ENCODE peak calls at places on chromosomes 6 and 20, in four cellular contexts. O is H1, Q is mesenchymal stem cell, C is trophoblast cell. S is an unnamed sample.

GRCh38 chr6:5286780-5287179 is 25.5 kb downstream of the FARS2 start:
- DNase-seq in Q (no peak), O (no peak), C (no peak), S (no peak)

GRCh38 chr6:78854501-78854900 is 12.8 kb upstream of the IRAK1BP1 start:
- DNase-seq in Q (no peak), C (no peak), O (no peak), S (no peak)

GRCh38 chr20:19692100-19692499 is 66.0 kb upstream of the RIN2 start:
- DNase-seq in C (no peak), Q (no peak), O (no peak), S (no peak)

GRCh38 chr6:108211676-108212075 is 45.9 kb downstream of the NR2E1 start:
- DNase-seq in O (no peak), Q (no peak), C (no peak), S (no peak)

GRCh38 chr6:6131492-6132109 is 124.9 kb upstream of the NRN1 start:
- DNase-seq in Q (no peak), C (no peak), O (peak; percentile 31), S (peak; percentile 55)

GRCh38 chr20:1491281-1491840 is at the start of gene SIRPB2:
- DNase-seq in C (no peak), O (no peak), Q (no peak), S (no peak)

GRCh38 chr6:18260448-18261106 is 3.8 kb downstream of the DEK start:
- DNase-seq in C (no peak), Q (peak; percentile 51), O (no peak), S (no peak)

GRCh38 chr6:70103798-70104197 is 199.1 kb downstream of the COL9A1 start:
- DNase-seq in Q (no peak), C (no peak), O (no peak), S (no peak)

DNA sequence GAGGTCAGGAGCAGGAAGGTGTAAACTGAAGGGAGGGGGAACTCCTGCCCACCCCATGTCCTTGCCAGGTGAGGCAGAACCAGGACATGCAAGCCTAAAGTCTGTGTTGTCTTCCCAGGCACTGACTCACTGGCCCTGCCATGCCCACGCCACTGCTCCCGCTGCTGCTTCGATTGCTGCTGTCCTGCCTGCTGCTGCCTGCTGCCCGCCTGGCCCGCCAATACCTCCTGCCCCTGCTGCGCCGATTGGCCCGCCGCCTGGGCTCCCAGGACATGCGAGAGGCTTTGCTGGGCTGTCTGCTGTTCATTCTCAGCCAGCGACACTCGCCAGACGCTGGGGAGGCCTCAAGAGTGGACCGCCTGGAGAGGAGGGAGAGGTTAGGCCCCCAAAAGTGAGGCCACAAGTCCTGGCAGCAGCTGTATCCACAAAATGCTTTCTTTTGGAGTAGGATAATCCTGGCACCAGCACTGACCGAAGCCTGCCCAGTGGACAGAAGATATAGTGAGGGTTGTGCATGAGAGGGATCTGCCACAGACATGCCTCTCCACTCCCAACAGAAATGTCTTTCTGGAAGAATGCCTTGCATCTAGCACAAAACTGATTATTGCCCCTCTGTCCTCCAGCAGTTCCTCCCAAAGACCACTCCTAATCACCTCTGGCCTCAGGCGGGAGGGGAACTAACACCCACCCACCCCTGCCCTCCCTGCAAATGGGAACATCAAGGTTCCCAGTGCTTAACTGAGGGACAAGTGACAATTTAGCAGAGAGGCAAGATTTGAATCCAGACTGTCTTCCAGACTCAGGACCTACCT is 812 bp downstream of the MYMX start:
- DNase-seq in C (no peak), Q (no peak), O (no peak), S (peak; percentile 81)
- H4K8ac ChIP-seq in C (peak overlapping the region; percentile 11), Q (peak overlapping the region; percentile 66), O (no peak overlapping the region), S (no peak overlapping the region)

GRCh38 chr6:19803331-19804330 is 33.5 kb upstream of the ID4 start:
- DNase-seq in C (no peak), Q (peak; percentile 17), O (no peak), S (no peak)

GRCh38 chr6:19805146-19805515 is 32.0 kb upstream of the ID4 start:
- DNase-seq in C (no peak), O (no peak), Q (peak; percentile 70), S (no peak)

GRCh38 chr6:19802656-19803055 is 34.5 kb upstream of the ID4 start:
- DNase-seq in O (no peak), Q (no peak), C (no peak), S (no peak)

GRCh38 chr6:19804362-19805145 is 32.6 kb upstream of the ID4 start:
- DNase-seq in O (peak; percentile 82), Q (peak; percentile 98), C (peak; percentile 98), S (peak; percentile 96)

GRCh38 chr6:19806971-19807396 is 30.2 kb upstream of the ID4 start:
- DNase-seq in Q (no peak), O (no peak), C (no peak), S (no peak)
- H2AK5ac ChIP-seq in Q (no peak overlapping the region), O (no peak overlapping the region), C (peak overlapping the region; percentile 86), S (no peak overlapping the region)

GRCh38 chr6:112881828-112882227 is 534.7 kb downstream of the RFPL4B start:
- DNase-seq in Q (no peak), O (no peak), C (no peak), S (no peak)

GRCh38 chr6:112877134-112878100 is 530.3 kb downstream of the RFPL4B start:
- DNase-seq in Q (peak; percentile 79), C (peak; percentile 8), O (no peak), S (no peak)

GRCh38 chr6:112882381-112882780 is 535.3 kb downstream of the RFPL4B start:
- DNase-seq in C (no peak), O (no peak), Q (no peak), S (no peak)

GRCh38 chr6:112881027-112881426 is 533.9 kb downstream of the RFPL4B start:
- DNase-seq in O (no peak), C (no peak), Q (peak; percentile 46), S (no peak)

DNA sequence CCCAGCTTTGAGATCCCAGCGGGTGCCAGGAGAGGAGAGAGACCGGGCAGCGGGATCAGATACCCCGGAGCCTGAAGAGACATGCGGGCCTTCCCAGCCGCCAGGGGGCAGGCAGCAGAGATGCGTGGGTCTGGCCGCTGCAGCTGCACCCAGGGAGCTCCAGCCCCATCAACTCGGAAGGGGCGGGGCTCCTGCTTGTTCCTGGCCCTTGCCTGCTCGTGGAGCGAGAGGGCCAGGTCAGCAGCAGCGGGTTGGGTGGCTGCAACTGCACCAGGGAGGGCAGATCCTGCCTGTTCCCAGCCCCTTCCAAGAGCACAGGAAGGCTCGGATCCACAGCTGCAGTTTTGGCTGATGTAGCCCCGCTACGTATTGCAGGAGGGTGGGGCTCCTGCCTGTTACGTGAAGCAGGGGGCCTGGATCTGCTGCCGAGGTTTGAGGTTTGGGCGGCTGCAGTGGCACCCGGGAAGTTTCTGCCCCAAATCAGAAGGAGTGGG is 532.8 kb downstream of the RFPL4B start:
- DNase-seq in O (peak; percentile 81), Q (peak; percentile 17), C (peak; percentile 72), S (peak; percentile 97)
- H2BK12ac ChIP-seq in O (no peak overlapping the region), Q (peak overlapping the region; percentile 85), C (peak overlapping the region; percentile 72), S (no peak overlapping the region)

GRCh38 chr6:169579712-169580111 is 122.1 kb downstream of the WDR27 start:
- DNase-seq in O (no peak), C (no peak), Q (no peak), S (no peak)
- H4K8ac ChIP-seq in O (no peak overlapping the region), C (no peak overlapping the region), Q (no peak overlapping the region), S (no peak overlapping the region)

DNA sequence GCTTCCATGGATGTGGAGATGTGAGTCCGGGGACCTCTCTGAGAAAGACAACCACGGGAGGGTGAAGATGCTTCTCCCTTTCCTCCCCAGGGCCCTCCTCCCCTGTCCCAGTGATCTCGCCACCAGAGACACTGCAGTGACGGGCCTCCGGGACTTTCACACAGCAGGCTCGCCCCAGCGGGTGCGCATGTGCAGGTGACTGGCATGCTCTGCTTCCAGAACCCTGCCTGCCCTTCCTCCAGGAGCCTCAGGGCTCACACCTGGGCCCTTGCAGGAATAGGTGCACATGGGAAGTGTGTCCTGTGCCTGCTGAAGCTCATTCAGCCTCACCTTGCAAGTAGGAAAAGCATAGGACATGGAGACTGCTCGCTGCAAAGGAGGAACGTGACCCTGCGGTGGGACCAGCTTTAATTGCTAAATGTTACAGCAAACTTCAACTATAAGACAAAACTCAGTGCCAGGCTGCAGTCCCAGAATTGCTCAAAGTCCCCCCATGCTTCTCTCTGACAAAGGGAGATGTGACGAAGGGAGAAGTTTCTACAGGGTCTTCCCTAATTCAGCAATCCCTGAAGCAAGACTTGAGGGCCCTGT is 19.2 kb downstream of the CST8 start:
- DNase-seq in O (no peak), Q (no peak), C (no peak), S (no peak)
- H2AK5ac ChIP-seq in O (peak overlapping the region; percentile 67), Q (no peak overlapping the region), C (no peak overlapping the region), S (no peak overlapping the region)

GRCh38 chr20:25741088-25741487 is 44.4 kb upstream of the ZNF337 start:
- DNase-seq in C (no peak), O (no peak), Q (no peak), S (no peak)

GRCh38 chr20:25744261-25744660 is 47.6 kb upstream of the ZNF337 start:
- DNase-seq in C (no peak), Q (no peak), O (no peak), S (no peak)

GRCh38 chr20:25745100-25745499 is 48.4 kb upstream of the ZNF337 start:
- DNase-seq in O (no peak), Q (no peak), C (no peak), S (no peak)

GRCh38 chr20:25738198-25738597 is 41.5 kb upstream of the ZNF337 start:
- DNase-seq in Q (no peak), C (peak; percentile 20), O (no peak), S (no peak)

DNA sequence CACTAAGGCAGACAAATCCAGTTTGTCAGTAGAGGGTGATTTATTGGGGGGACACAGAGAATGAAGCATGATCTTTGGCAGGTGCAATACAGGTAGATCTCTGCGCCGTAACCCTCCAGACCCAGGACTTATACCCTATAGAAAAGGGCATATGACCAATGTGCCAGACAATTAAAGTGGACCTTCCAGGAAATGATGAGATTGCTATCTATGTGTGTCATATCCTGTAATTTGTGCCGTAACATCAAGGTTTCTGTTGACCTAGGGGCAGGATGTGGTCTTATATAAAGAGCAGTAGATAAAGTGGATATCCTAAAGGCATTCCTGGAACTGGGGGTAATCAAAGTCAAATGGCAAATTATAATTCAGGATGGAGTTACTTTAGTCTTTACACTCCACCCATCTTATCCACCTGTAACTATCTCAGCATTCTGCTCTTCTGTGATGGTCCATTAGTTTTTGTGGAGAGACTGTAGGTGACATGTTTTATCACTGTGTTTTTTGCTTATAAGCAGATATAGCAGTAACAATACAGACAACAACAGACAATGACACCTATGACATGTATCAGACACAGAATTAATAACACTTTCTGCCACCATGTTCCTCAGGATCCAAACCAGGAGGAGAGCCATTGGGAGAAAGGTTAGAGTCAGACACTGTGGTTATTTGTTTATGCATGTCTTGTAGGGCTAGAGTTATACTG is 43.1 kb upstream of the ZNF337 start:
- DNase-seq in C (no peak), O (no peak), Q (no peak), S (no peak)
- H2BK12ac ChIP-seq in C (no peak overlapping the region), O (no peak overlapping the region), Q (no peak overlapping the region), S (no peak overlapping the region)

GRCh38 chr20:61185181-61185580 is 66.9 kb upstream of the CDH4 start:
- DNase-seq in O (no peak), Q (no peak), C (peak; percentile 46), S (no peak)
- H4K8ac ChIP-seq in O (no peak overlapping the region), Q (peak overlapping the region; percentile 81), C (no peak overlapping the region), S (no peak overlapping the region)